ENCODE peak calls at places on chromosome X, in five cellular contexts. E is activated T-helper 1 cell treated with anti-CD3 and anti-CD28 coated beads, Interleukin-2, amount 50 U/mL, for 16 hours; G is HCT116; B is naive B cell; C is NCI-H1092. Q is an unnamed sample.

GRCh38 chrX:37986893-37987292 is 19.5 kb upstream of the SYTL5 start:
- DNase-seq in G (no peak), C (no peak), B (no peak), E (no peak), Q (no peak)

GRCh38 chrX:68415289-68415688 is 18.0 kb downstream of the OPHN1 start:
- DNase-seq in E (no peak), C (no peak), B (no peak), G (no peak), Q (no peak)

GRCh38 chrX:6432211-6432610 is 102.7 kb downstream of the VCX3A start:
- DNase-seq in B (no peak), G (no peak), C (no peak), E (no peak), Q (no peak)

GRCh38 chrX:133159205-133159604 is 58.9 kb downstream of the TFDP3 start:
- DNase-seq in B (no peak), C (no peak), G (no peak), E (no peak), Q (no peak)

GRCh38 chrX:21412883-21413282 is 38.7 kb downstream of the CNKSR2 start:
- DNase-seq in E (no peak), G (no peak), C (no peak), B (no peak), Q (no peak)

GRCh38 chrX:132676561-132677186 is 187.8 kb upstream of the MBNL3 start:
- DNase-seq in E (no peak), G (no peak), C (no peak), B (no peak), Q (no peak)

GRCh38 chrX:30317308-30317707 is 8.1 kb upstream of the NR0B1 start:
- DNase-seq in C (no peak), E (no peak), B (no peak), G (no peak), Q (no peak)

GRCh38 chrX:10040961-10041360 is 73.8 kb downstream of the CLDN34 start:
- DNase-seq in C (no peak), G (no peak), E (no peak), B (no peak), Q (no peak)

GRCh38 chrX:44244008-44244407 is 99.5 kb downstream of the EFHC2 start:
- DNase-seq in E (no peak), G (peak), C (no peak), B (peak), Q (no peak)

GRCh38 chrX:110081740-110082139 is 78.8 kb downstream of the TMEM164 start:
- DNase-seq in G (no peak), C (peak), B (no peak), E (no peak), Q (no peak)

GRCh38 chrX:100654256-100654655 is 10.3 kb downstream of the SRPX2 start:
- DNase-seq in G (no peak), E (no peak), C (peak), B (no peak), Q (no peak)

GRCh38 chrX:14028473-14028872 is 1.2 kb downstream of the GEMIN8 start:
- DNase-seq in G (no peak), C (no peak), E (no peak), B (no peak), Q (peak)

GRCh38 chrX:130245441-130245840 is 23.3 kb downstream of the ZNF280C start:
- DNase-seq in B (no peak), E (no peak), C (no peak), G (no peak), Q (no peak)